ENCODE peak calls at places on chromosomes 7 and 10, in four cellular contexts. One of them, this sample, is unnamed.

GRCh38 chr10:83037653-83038052 is 1101.7 kb upstream of the GHITM start:
- DNase-seq in NCI-H2029 treated with DMSO at 0.1 percent for 48 hours: no peak
- DNase-seq in GM23338: peak; percentile 25
- DNase-seq in NCI-H460: no peak
- DNase-seq in this sample: no peak

GRCh38 chr7:29196191-29196590 is 1.6 kb downstream of the CHN2 start:
- DNase-seq in NCI-H460: no peak
- DNase-seq in GM23338: no peak
- DNase-seq in NCI-H2029 treated with DMSO at 0.1 percent for 48 hours: peak; percentile 45
- DNase-seq in this sample: no peak

GRCh38 chr7:99562832-99563231 is 4.4 kb downstream of the ZNF655 start:
- DNase-seq in NCI-H460: peak; percentile 89
- DNase-seq in NCI-H2029 treated with DMSO at 0.1 percent for 48 hours: no peak
- DNase-seq in GM23338: no peak
- DNase-seq in this sample: no peak

GRCh38 chr7:77269360-77270075 is 69.9 kb upstream of the FGL2 start:
- DNase-seq in NCI-H2029 treated with DMSO at 0.1 percent for 48 hours: no peak
- DNase-seq in NCI-H460: no peak
- DNase-seq in GM23338: no peak
- DNase-seq in this sample: no peak

GRCh38 chr10:47406870-47407648 is 23.0 kb upstream of the ZNF488 start:
- DNase-seq in GM23338: peak; percentile 17
- DNase-seq in NCI-H2029 treated with DMSO at 0.1 percent for 48 hours: no peak
- DNase-seq in NCI-H460: no peak
- DNase-seq in this sample: no peak

GRCh38 chr7:103598326-103598905 is 152.4 kb upstream of the SLC26A5 start:
- DNase-seq in NCI-H460: no peak
- DNase-seq in GM23338: no peak
- DNase-seq in NCI-H2029 treated with DMSO at 0.1 percent for 48 hours: no peak
- DNase-seq in this sample: no peak

GRCh38 chr7:77822269-77822668 is 23.7 kb downstream of the PHTF2 start:
- DNase-seq in NCI-H460: no peak
- DNase-seq in NCI-H2029 treated with DMSO at 0.1 percent for 48 hours: no peak
- DNase-seq in GM23338: no peak
- DNase-seq in this sample: no peak

GRCh38 chr10:92419740-92420553 is 129.0 kb downstream of the MARCHF5 start:
- DNase-seq in NCI-H460: no peak
- DNase-seq in GM23338: peak; percentile 86
- DNase-seq in NCI-H2029 treated with DMSO at 0.1 percent for 48 hours: no peak
- DNase-seq in this sample: peak; percentile 13

GRCh38 chr10:109647627-109648026 is 275.7 kb downstream of the XPNPEP1 start:
- DNase-seq in NCI-H2029 treated with DMSO at 0.1 percent for 48 hours: no peak
- DNase-seq in NCI-H460: no peak
- DNase-seq in GM23338: peak; percentile 30
- DNase-seq in this sample: no peak

GRCh38 chr7:94696981-94697670 is 41.2 kb upstream of the SGCE start:
- DNase-seq in NCI-H460: peak; percentile 49
- DNase-seq in NCI-H2029 treated with DMSO at 0.1 percent for 48 hours: no peak
- DNase-seq in GM23338: no peak
- DNase-seq in this sample: no peak

GRCh38 chr10:69696073-69696731 is 66.2 kb downstream of the FAM241B start:
- DNase-seq in NCI-H2029 treated with DMSO at 0.1 percent for 48 hours: no peak
- DNase-seq in NCI-H460: peak; percentile 54
- DNase-seq in GM23338: peak; percentile 72
- DNase-seq in this sample: peak; percentile 55

GRCh38 chr10:14397069-14397468 is 66.3 kb upstream of the FRMD4A start:
- DNase-seq in NCI-H460: no peak
- DNase-seq in GM23338: peak; percentile 29
- DNase-seq in NCI-H2029 treated with DMSO at 0.1 percent for 48 hours: no peak
- DNase-seq in this sample: no peak

GRCh38 chr7:32357535-32358277 is 132.5 kb downstream of the LSM5 start:
- DNase-seq in NCI-H460: peak; percentile 20
- DNase-seq in NCI-H2029 treated with DMSO at 0.1 percent for 48 hours: peak; percentile 6
- DNase-seq in GM23338: peak; percentile 69
- DNase-seq in this sample: peak; percentile 52

GRCh38 chr7:155276032-155276799 is 21.5 kb upstream of the INSIG1 start:
- DNase-seq in NCI-H2029 treated with DMSO at 0.1 percent for 48 hours: no peak
- DNase-seq in GM23338: no peak
- DNase-seq in NCI-H460: no peak
- DNase-seq in this sample: no peak

GRCh38 chr7:101614939-101615302 is 14.2 kb downstream of the MYL10 start:
- DNase-seq in GM23338: no peak
- DNase-seq in NCI-H2029 treated with DMSO at 0.1 percent for 48 hours: no peak
- DNase-seq in NCI-H460: no peak
- DNase-seq in this sample: no peak

GRCh38 chr7:130371059-130371458 is 9.2 kb upstream of the CPA1 start:
- DNase-seq in NCI-H460: no peak
- DNase-seq in NCI-H2029 treated with DMSO at 0.1 percent for 48 hours: no peak
- DNase-seq in GM23338: no peak
- DNase-seq in this sample: no peak

GRCh38 chr7:100195222-100195621 is 17.5 kb downstream of the STAG3 start:
- DNase-seq in NCI-H2029 treated with DMSO at 0.1 percent for 48 hours: no peak
- DNase-seq in NCI-H460: no peak
- DNase-seq in GM23338: no peak
- DNase-seq in this sample: no peak

GRCh38 chr10:16737420-16737819 is 79.8 kb downstream of the RSU1 start:
- DNase-seq in NCI-H460: no peak
- DNase-seq in GM23338: no peak
- DNase-seq in NCI-H2029 treated with DMSO at 0.1 percent for 48 hours: no peak
- DNase-seq in this sample: no peak